ENCODE peak calls at places on chromosome 13, in six cellular contexts. U is NCI-H2081; B is omental fat pad; V is amniotic stem cell; Q is activated CD4-positive, CD25-positive, alpha-beta regulatory T cell; T is GM03348. C is an unnamed sample.

GRCh38 chr13:37143901-37144300 is 38.4 kb upstream of the CSNK1A1L start:
- DNase-seq in U (no peak), B (no peak), V (no peak), Q (no peak), T (no peak), C (no peak)

GRCh38 chr13:29918845-29919244 is 68.4 kb upstream of the UBL3 start:
- DNase-seq in U (no peak), B (no peak), V (no peak), Q (no peak), T (peak; percentile 52), C (peak; percentile 61)

GRCh38 chr13:86581711-86582110 is 782.5 kb upstream of the SLITRK6 start:
- DNase-seq in U (no peak), B (no peak), V (no peak), Q (no peak), T (no peak), C (no peak)

GRCh38 chr13:46361535-46361934 is 25.5 kb downstream of the RUBCNL start:
- DNase-seq in U (no peak), B (no peak), V (no peak), Q (no peak), T (no peak), C (no peak)

GRCh38 chr13:31909889-31910551 is 121.6 kb upstream of the FRY start:
- DNase-seq in U (peak; percentile 70), B (no peak), V (peak; percentile 48), Q (peak; percentile 10), T (peak; percentile 50), C (no peak)

GRCh38 chr13:94178625-94179244 is 300.7 kb downstream of the DCT start:
- DNase-seq in U (peak; percentile 46), B (no peak), V (no peak), Q (no peak), T (no peak), C (no peak)

GRCh38 chr13:26727633-26728032 is 33.0 kb downstream of the GPR12 start:
- DNase-seq in U (no peak), B (no peak), V (no peak), Q (no peak), T (no peak), C (no peak)

GRCh38 chr13:41458939-41459753 is 1.8 kb downstream of the RGCC start:
- DNase-seq in U (peak; percentile 1), B (no peak), V (no peak), Q (peak; percentile 44), T (peak; percentile 78), C (peak; percentile 20)

GRCh38 chr13:32407854-32408253 is 20.1 kb downstream of the N4BP2L1 start:
- DNase-seq in U (no peak), B (no peak), V (no peak), Q (no peak), T (no peak), C (no peak)